ENCODE peak calls at places on chromosomes 7 and 10, in eight cellular contexts. One of them, this sample, is unnamed.

GRCh38 chr7:43586251-43586900 is 3.5 kb downstream of the STK17A start:
- DNase-seq in occipital lobe: no peak
- DNase-seq in stomach: no peak
- DNase-seq in GM03348: no peak
- DNase-seq in fibroblast of lung: no peak
- DNase-seq in T-cell: no peak
- DNase-seq in natural killer cell treated with Interleukin-12 subunit alpha and Interleukin-12 subunit beta and Interleukin-15 and Interleukin-18, amount 100 ng/mL, for 72 hours: no peak
- DNase-seq in putamen: no peak
- DNase-seq in this sample: peak; percentile 43

GRCh38 chr7:88200793-88201192 is 19.0 kb downstream of the SRI start:
- DNase-seq in putamen: no peak
- DNase-seq in occipital lobe: no peak
- DNase-seq in natural killer cell treated with Interleukin-12 subunit alpha and Interleukin-12 subunit beta and Interleukin-15 and Interleukin-18, amount 100 ng/mL, for 72 hours: no peak
- DNase-seq in T-cell: no peak
- DNase-seq in GM03348: no peak
- DNase-seq in fibroblast of lung: no peak
- DNase-seq in stomach: no peak
- DNase-seq in this sample: no peak

GRCh38 chr7:157824819-157825121 is 488.0 kb downstream of the DNAJB6 start:
- DNase-seq in occipital lobe: no peak
- DNase-seq in stomach: no peak
- DNase-seq in T-cell: no peak
- DNase-seq in putamen: no peak
- DNase-seq in fibroblast of lung: no peak
- DNase-seq in natural killer cell treated with Interleukin-12 subunit alpha and Interleukin-12 subunit beta and Interleukin-15 and Interleukin-18, amount 100 ng/mL, for 72 hours: no peak
- DNase-seq in GM03348: no peak
- DNase-seq in this sample: no peak

GRCh38 chr10:63265646-63266207 is 132.6 kb downstream of the NRBF2 start:
- DNase-seq in GM03348: no peak
- DNase-seq in occipital lobe: no peak
- DNase-seq in stomach: no peak
- DNase-seq in natural killer cell treated with Interleukin-12 subunit alpha and Interleukin-12 subunit beta and Interleukin-15 and Interleukin-18, amount 100 ng/mL, for 72 hours: no peak
- DNase-seq in T-cell: no peak
- DNase-seq in fibroblast of lung: peak; percentile 16
- DNase-seq in putamen: no peak
- DNase-seq in this sample: no peak

GRCh38 chr7:117731455-117731854 is 141.8 kb downstream of the CTTNBP2 start:
- DNase-seq in natural killer cell treated with Interleukin-12 subunit alpha and Interleukin-12 subunit beta and Interleukin-15 and Interleukin-18, amount 100 ng/mL, for 72 hours: no peak
- DNase-seq in fibroblast of lung: peak; percentile 41
- DNase-seq in occipital lobe: no peak
- DNase-seq in GM03348: no peak
- DNase-seq in T-cell: no peak
- DNase-seq in stomach: no peak
- DNase-seq in putamen: no peak
- DNase-seq in this sample: no peak

GRCh38 chr10:80468002-80468401 is 13.9 kb downstream of the TSPAN14 start:
- DNase-seq in putamen: peak; percentile 75
- DNase-seq in stomach: peak; percentile 52
- DNase-seq in natural killer cell treated with Interleukin-12 subunit alpha and Interleukin-12 subunit beta and Interleukin-15 and Interleukin-18, amount 100 ng/mL, for 72 hours: no peak
- DNase-seq in GM03348: no peak
- DNase-seq in fibroblast of lung: no peak
- DNase-seq in T-cell: peak; percentile 65
- DNase-seq in occipital lobe: no peak
- DNase-seq in this sample: no peak

GRCh38 chr7:85705076-85705475 is 518.2 kb upstream of the SEMA3D start:
- DNase-seq in stomach: no peak
- DNase-seq in GM03348: no peak
- DNase-seq in fibroblast of lung: no peak
- DNase-seq in putamen: no peak
- DNase-seq in occipital lobe: no peak
- DNase-seq in T-cell: no peak
- DNase-seq in natural killer cell treated with Interleukin-12 subunit alpha and Interleukin-12 subunit beta and Interleukin-15 and Interleukin-18, amount 100 ng/mL, for 72 hours: no peak
- DNase-seq in this sample: no peak

GRCh38 chr10:99927719-99928280 is 81.9 kb downstream of the DNMBP start:
- DNase-seq in occipital lobe: no peak
- DNase-seq in T-cell: no peak
- DNase-seq in fibroblast of lung: peak; percentile 31
- DNase-seq in natural killer cell treated with Interleukin-12 subunit alpha and Interleukin-12 subunit beta and Interleukin-15 and Interleukin-18, amount 100 ng/mL, for 72 hours: no peak
- DNase-seq in GM03348: no peak
- DNase-seq in putamen: no peak
- DNase-seq in stomach: no peak
- DNase-seq in this sample: no peak

GRCh38 chr10:55233090-55233489 is 432.1 kb upstream of the PCDH15 start:
- DNase-seq in stomach: no peak
- DNase-seq in putamen: no peak
- DNase-seq in occipital lobe: no peak
- DNase-seq in T-cell: no peak
- DNase-seq in natural killer cell treated with Interleukin-12 subunit alpha and Interleukin-12 subunit beta and Interleukin-15 and Interleukin-18, amount 100 ng/mL, for 72 hours: no peak
- DNase-seq in GM03348: no peak
- DNase-seq in fibroblast of lung: no peak
- DNase-seq in this sample: no peak

GRCh38 chr7:106285801-106286492 is 1.2 kb upstream of the NAMPT start:
- DNase-seq in fibroblast of lung: peak; percentile 86
- DNase-seq in GM03348: peak; percentile 10
- DNase-seq in occipital lobe: no peak
- DNase-seq in putamen: no peak
- DNase-seq in T-cell: no peak
- DNase-seq in natural killer cell treated with Interleukin-12 subunit alpha and Interleukin-12 subunit beta and Interleukin-15 and Interleukin-18, amount 100 ng/mL, for 72 hours: no peak
- DNase-seq in stomach: no peak
- DNase-seq in this sample: no peak

GRCh38 chr10:133481086-133481643 is 27.4 kb downstream of the SCART1 start:
- DNase-seq in occipital lobe: no peak
- DNase-seq in natural killer cell treated with Interleukin-12 subunit alpha and Interleukin-12 subunit beta and Interleukin-15 and Interleukin-18, amount 100 ng/mL, for 72 hours: no peak
- DNase-seq in stomach: no peak
- DNase-seq in putamen: no peak
- DNase-seq in T-cell: no peak
- DNase-seq in fibroblast of lung: no peak
- DNase-seq in GM03348: no peak
- DNase-seq in this sample: no peak

GRCh38 chr10:34124522-34125035 is 690.5 kb downstream of the PARD3 start:
- DNase-seq in fibroblast of lung: no peak
- DNase-seq in stomach: no peak
- DNase-seq in putamen: no peak
- DNase-seq in T-cell: no peak
- DNase-seq in GM03348: peak; percentile 55
- DNase-seq in natural killer cell treated with Interleukin-12 subunit alpha and Interleukin-12 subunit beta and Interleukin-15 and Interleukin-18, amount 100 ng/mL, for 72 hours: no peak
- DNase-seq in occipital lobe: no peak
- DNase-seq in this sample: no peak

GRCh38 chr10:72223743-72224101 is 7.6 kb upstream of the ASCC1 start:
- DNase-seq in fibroblast of lung: peak; percentile 44
- DNase-seq in stomach: no peak
- DNase-seq in T-cell: no peak
- DNase-seq in natural killer cell treated with Interleukin-12 subunit alpha and Interleukin-12 subunit beta and Interleukin-15 and Interleukin-18, amount 100 ng/mL, for 72 hours: no peak
- DNase-seq in putamen: no peak
- DNase-seq in GM03348: no peak
- DNase-seq in occipital lobe: no peak
- DNase-seq in this sample: no peak

GRCh38 chr7:16129431-16130126 is 291.8 kb downstream of the CRPPA start:
- DNase-seq in occipital lobe: no peak
- DNase-seq in putamen: no peak
- DNase-seq in T-cell: no peak
- DNase-seq in GM03348: peak; percentile 66
- DNase-seq in natural killer cell treated with Interleukin-12 subunit alpha and Interleukin-12 subunit beta and Interleukin-15 and Interleukin-18, amount 100 ng/mL, for 72 hours: no peak
- DNase-seq in fibroblast of lung: peak; percentile 76
- DNase-seq in stomach: no peak
- DNase-seq in this sample: no peak

GRCh38 chr10:132963430-132963960 is 21.1 kb upstream of the CFAP46 start:
- DNase-seq in fibroblast of lung: no peak
- DNase-seq in stomach: no peak
- DNase-seq in GM03348: no peak
- DNase-seq in T-cell: no peak
- DNase-seq in putamen: no peak
- DNase-seq in natural killer cell treated with Interleukin-12 subunit alpha and Interleukin-12 subunit beta and Interleukin-15 and Interleukin-18, amount 100 ng/mL, for 72 hours: no peak
- DNase-seq in occipital lobe: no peak
- DNase-seq in this sample: no peak

This sample was measured in naive thymus-derived CD4-positive, alpha-beta T cell.